ENCODE peak calls at places on chromosomes 13 and 19, in six cellular contexts. C is testis, T is body of pancreas, W is prostate gland, Q is heart left ventricle, K is spleen. N is an unnamed sample.

GRCh38 chr19:28199323-28199722 is 1013.6 kb downstream of the UQCRFS1 start:
- DNase-seq in T (no peak), W (peak; percentile 61), K (no peak), Q (no peak), C (no peak), N (no peak)

GRCh38 chr13:76879211-76879875 is 6.9 kb downstream of the KCTD12 start:
- DNase-seq in Q (peak; percentile 72), T (peak; percentile 76), C (peak; percentile 40), K (peak; percentile 89), W (peak; percentile 8), N (peak; percentile 40)

GRCh38 chr13:75749407-75749806 is 113.3 kb downstream of the LMO7 start:
- DNase-seq in W (peak; percentile 57), K (no peak), T (no peak), Q (no peak), C (no peak), N (peak; percentile 4)

GRCh38 chr19:16824658-16825311 is 4.4 kb upstream of the SIN3B start:
- DNase-seq in C (no peak), W (no peak), Q (no peak), T (no peak), K (no peak), N (no peak)

GRCh38 chr13:21123956-21124355 is 52.4 kb downstream of the SKA3 start:
- DNase-seq in Q (no peak), K (no peak), W (no peak), C (no peak), T (no peak), N (no peak)

GRCh38 chr19:49716154-49716553 is 25.2 kb downstream of the CPT1C start:
- DNase-seq in C (no peak), Q (no peak), K (no peak), T (no peak), W (no peak), N (no peak)

GRCh38 chr13:82797876-82798275 is 1084.4 kb downstream of the SLITRK1 start:
- DNase-seq in Q (no peak), W (no peak), T (no peak), C (no peak), K (no peak), N (no peak)

GRCh38 chr19:40358773-40359172 is 10.3 kb downstream of the PLD3 start:
- DNase-seq in T (peak; percentile 52), W (no peak), Q (peak; percentile 31), C (no peak), K (no peak), N (no peak)

GRCh38 chr13:113607477-113608245 is 23.1 kb downstream of the TFDP1 start:
- DNase-seq in W (no peak), Q (no peak), T (peak; percentile 58), C (no peak), K (peak; percentile 91), N (no peak)

GRCh38 chr13:36599641-36600040 is 74.2 kb upstream of the SERTM1 start:
- DNase-seq in K (no peak), W (no peak), Q (no peak), T (no peak), C (no peak), N (no peak)

GRCh38 chr13:33235078-33235477 is 50.5 kb downstream of the STARD13 start:
- DNase-seq in W (no peak), K (no peak), T (peak; percentile 44), C (no peak), Q (no peak), N (no peak)

GRCh38 chr13:26996965-26997752 is 174.5 kb downstream of the USP12 start:
- DNase-seq in W (no peak), Q (no peak), K (peak; percentile 84), T (no peak), C (no peak), N (no peak)

GRCh38 chr19:48290341-48290922 is 20.6 kb downstream of the ZNF114 start:
- DNase-seq in Q (no peak), K (no peak), T (no peak), W (no peak), C (no peak), N (peak; percentile 59)

GRCh38 chr19:7912697-7913564 is 1.7 kb upstream of the TGFBR3L start:
- DNase-seq in K (peak; percentile 74), C (no peak), W (no peak), Q (no peak), T (no peak), N (no peak)

GRCh38 chr19:49930483-49931011 is 1.2 kb upstream of the NUP62 start:
- DNase-seq in T (no peak), K (peak; percentile 86), Q (peak; percentile 53), W (no peak), C (no peak), N (peak; percentile 66)

GRCh38 chr13:32257649-32258048 is 57.5 kb downstream of the ZAR1L start:
- DNase-seq in Q (no peak), W (no peak), T (no peak), K (no peak), C (no peak), N (no peak)

GRCh38 chr19:6483235-6483634 is 1.6 kb upstream of the DENND1C start:
- DNase-seq in W (no peak), T (no peak), K (no peak), C (no peak), Q (no peak), N (no peak)

GRCh38 chr19:39542198-39542597 is 2.2 kb upstream of the EID2 start:
- DNase-seq in W (no peak), T (no peak), Q (no peak), K (no peak), C (no peak), N (no peak)

GRCh38 chr13:100275746-100276145 is 186.9 kb downstream of the PCCA start:
- DNase-seq in W (peak; percentile 11), K (no peak), C (no peak), T (no peak), Q (no peak), N (no peak)

GRCh38 chr19:17075860-17076538 is 422 bp downstream of the MYO9B start:
- DNase-seq in T (peak; percentile 37), K (peak; percentile 92), W (no peak), C (no peak), Q (peak; percentile 45), N (no peak)

GRCh38 chr13:25987987-25988386 is 63.8 kb downstream of the SHISA2 start:
- DNase-seq in T (no peak), Q (no peak), K (no peak), W (no peak), C (no peak), N (no peak)

GRCh38 chr13:91893040-91893439 is 494.6 kb downstream of the GPC5 start:
- DNase-seq in C (no peak), T (no peak), K (no peak), W (no peak), Q (no peak), N (no peak)

GRCh38 chr13:76848596-76848995 is 37.6 kb downstream of the KCTD12 start:
- DNase-seq in W (no peak), K (no peak), C (peak; percentile 51), T (peak; percentile 38), Q (no peak), N (no peak)

GRCh38 chr19:32201211-32201610 is 144.2 kb upstream of the ZNF507 start:
- DNase-seq in T (no peak), C (no peak), W (no peak), K (peak; percentile 22), Q (no peak), N (no peak)

GRCh38 chr13:41780736-41781708 is 179.9 kb downstream of the VWA8 start:
- DNase-seq in C (no peak), Q (no peak), K (no peak), T (peak; percentile 13), W (no peak), N (no peak)

GRCh38 chr13:31773538-31773937 is 34.2 kb downstream of the RXFP2 start:
- DNase-seq in K (no peak), W (no peak), Q (no peak), C (no peak), T (no peak), N (no peak)

GRCh38 chr19:4241824-4242430 is 5.0 kb upstream of the YJU2 start:
- DNase-seq in T (no peak), W (no peak), K (no peak), Q (no peak), C (no peak), N (no peak)

DNA sequence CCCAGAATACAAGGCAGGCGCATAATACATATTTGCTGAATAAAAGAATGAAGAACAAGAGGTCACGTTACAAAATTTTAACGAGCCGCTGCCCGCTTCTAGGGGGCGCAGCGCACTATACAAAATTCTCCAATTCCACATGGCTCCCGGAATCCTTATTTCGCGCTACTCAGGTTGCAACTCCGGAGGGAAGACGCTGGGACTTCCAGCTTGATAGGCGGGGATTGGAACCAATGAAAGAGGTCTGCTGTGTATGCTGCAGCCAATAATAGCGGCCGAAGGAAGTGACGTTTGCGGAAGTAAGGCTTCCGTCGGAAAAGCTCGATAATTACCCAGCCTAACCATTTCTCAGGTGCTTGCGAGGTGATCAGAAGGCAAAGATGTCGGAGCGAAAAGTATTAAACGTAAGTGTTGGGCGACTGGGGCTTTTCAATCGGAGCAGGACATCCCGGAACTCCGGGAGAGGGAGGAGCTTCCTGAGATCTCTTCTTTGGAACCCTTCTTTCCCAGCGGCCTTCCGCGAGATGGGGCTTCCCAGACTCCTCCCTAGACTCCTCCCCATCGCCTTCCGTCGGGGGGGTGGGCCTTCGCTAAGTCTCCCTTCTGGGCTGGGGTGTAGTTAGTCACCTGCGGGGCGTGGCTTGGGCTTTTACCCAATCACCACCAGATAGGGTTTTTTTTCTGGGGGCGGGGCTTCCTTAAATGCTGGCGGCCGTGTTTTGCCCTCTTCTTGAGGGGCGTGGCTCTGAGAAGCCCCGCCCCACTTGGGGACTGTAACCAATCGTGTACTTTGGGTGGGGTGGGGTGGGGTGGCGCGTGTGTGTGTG is at the start of gene YJU2:
- DNase-seq in T (peak; percentile 100), Q (peak; percentile 98), K (peak; percentile 98), W (peak; percentile 98), C (peak; percentile 99), N (peak; percentile 97)
- TF ChIP-seq POLR2A in T (peak; percentile 79), Q (peak; percentile 46), K (peak; percentile 82), W (no peak), C (no peak), N (no peak)

GRCh38 chr13:38349386-38350113 is at the start of gene UFM1:
- DNase-seq in C (peak; percentile 96), T (peak; percentile 94), K (peak; percentile 96), W (peak; percentile 88), Q (peak; percentile 92), N (peak; percentile 32)
- TF ChIP-seq POLR2A in C (no peak), T (peak; percentile 97), K (no peak), W (peak; percentile 52), Q (peak; percentile 36), N (peak; percentile 69)

GRCh38 chr19:47111081-47111589 is 2.4 kb downstream of the ZC3H4 start:
- DNase-seq in C (no peak), W (no peak), K (peak; percentile 89), Q (no peak), T (peak; percentile 34), N (no peak)
- TF ChIP-seq POLR2A in C (no peak), W (no peak), K (no peak), Q (no peak), T (peak; percentile 29), N (no peak)

GRCh38 chr13:109786457-109787134 is at the start of gene IRS2:
- DNase-seq in Q (peak; percentile 92), W (peak; percentile 97), C (peak; percentile 98), T (peak; percentile 96), K (peak; percentile 98), N (peak; percentile 99)
- TF ChIP-seq POLR2A in Q (peak; percentile 97), W (peak; percentile 96), C (peak; percentile 91), T (peak; percentile 92), K (peak; percentile 98), N (peak; percentile 94)

GRCh38 chr19:13154241-13154778 is 4.1 kb downstream of the IER2 start:
- DNase-seq in C (peak; percentile 77), Q (peak; percentile 91), T (peak; percentile 95), K (peak; percentile 97), W (peak; percentile 91), N (no peak)
- TF ChIP-seq POLR2A in C (no peak), Q (peak; percentile 42), T (peak; percentile 63), K (no peak), W (peak; percentile 81), N (peak; percentile 47)

N was measured in H54.